ENCODE peak calls at places on chromosomes 11 and 22, in eight cellular contexts. One of them, this sample, is unnamed.

GRCh38 chr22:23233746-23234408 is 53.6 kb downstream of the BCR start:
- DNase-seq in WTC11: no peak
- DNase-seq in osteoblast: peak
- DNase-seq in H9: no peak
- DNase-seq in fibroblast of pulmonary artery: peak
- DNase-seq in colonic mucosa: no peak
- DNase-seq in transverse colon: no peak
- DNase-seq in A673: no peak
- DNase-seq in this sample: peak

GRCh38 chr11:102527041-102527440 is 3.5 kb downstream of the MMP7 start:
- DNase-seq in WTC11: no peak
- DNase-seq in osteoblast: no peak
- DNase-seq in H9: no peak
- DNase-seq in fibroblast of pulmonary artery: no peak
- DNase-seq in colonic mucosa: no peak
- DNase-seq in transverse colon: no peak
- DNase-seq in A673: no peak
- DNase-seq in this sample: no peak

GRCh38 chr22:48496226-48496845 is 1331.3 kb downstream of the BRD1 start:
- DNase-seq in WTC11: no peak
- DNase-seq in osteoblast: peak
- DNase-seq in H9: no peak
- DNase-seq in fibroblast of pulmonary artery: no peak
- DNase-seq in colonic mucosa: no peak
- DNase-seq in transverse colon: no peak
- DNase-seq in A673: no peak
- DNase-seq in this sample: no peak

GRCh38 chr11:84522331-84522730 is 1104.8 kb downstream of the DLG2 start:
- DNase-seq in WTC11: no peak
- DNase-seq in osteoblast: no peak
- DNase-seq in H9: no peak
- DNase-seq in fibroblast of pulmonary artery: peak
- DNase-seq in colonic mucosa: no peak
- DNase-seq in transverse colon: no peak
- DNase-seq in A673: no peak
- DNase-seq in this sample: no peak

GRCh38 chr11:76391039-76391438 is 9.9 kb downstream of the GVQW3 start:
- DNase-seq in WTC11: no peak
- DNase-seq in osteoblast: no peak
- DNase-seq in H9: no peak
- DNase-seq in fibroblast of pulmonary artery: no peak
- DNase-seq in colonic mucosa: no peak
- DNase-seq in transverse colon: no peak
- DNase-seq in A673: no peak
- DNase-seq in this sample: no peak

GRCh38 chr11:279040-279965 is 1.1 kb downstream of the NLRP6 start:
- DNase-seq in WTC11: no peak
- DNase-seq in osteoblast: peak
- DNase-seq in H9: no peak
- DNase-seq in fibroblast of pulmonary artery: no peak
- DNase-seq in colonic mucosa: no peak
- DNase-seq in transverse colon: no peak
- DNase-seq in A673: no peak
- DNase-seq in this sample: no peak

GRCh38 chr11:112024178-112024777 is 930 bp upstream of the DLAT start:
- DNase-seq in WTC11: no peak
- DNase-seq in osteoblast: no peak
- DNase-seq in H9: no peak
- DNase-seq in fibroblast of pulmonary artery: no peak
- DNase-seq in colonic mucosa: no peak
- DNase-seq in transverse colon: no peak
- DNase-seq in A673: peak
- DNase-seq in this sample: peak

GRCh38 chr11:6559375-6559774 is 44.0 kb downstream of the RRP8 start:
- DNase-seq in WTC11: no peak
- DNase-seq in osteoblast: no peak
- DNase-seq in H9: no peak
- DNase-seq in fibroblast of pulmonary artery: no peak
- DNase-seq in colonic mucosa: no peak
- DNase-seq in transverse colon: no peak
- DNase-seq in A673: no peak
- DNase-seq in this sample: no peak

GRCh38 chr11:102757823-102758549 is 22.4 kb downstream of the MMP10 start:
- DNase-seq in WTC11: no peak
- DNase-seq in osteoblast: peak
- DNase-seq in H9: no peak
- DNase-seq in fibroblast of pulmonary artery: peak
- DNase-seq in colonic mucosa: no peak
- DNase-seq in transverse colon: no peak
- DNase-seq in A673: no peak
- DNase-seq in this sample: no peak

GRCh38 chr22:22520020-22520656 is at the start of gene ZNF280A:
- DNase-seq in WTC11: no peak
- DNase-seq in osteoblast: peak
- DNase-seq in H9: peak
- DNase-seq in fibroblast of pulmonary artery: peak
- DNase-seq in colonic mucosa: no peak
- DNase-seq in transverse colon: no peak
- DNase-seq in A673: peak
- DNase-seq in this sample: no peak

GRCh38 chr11:58626915-58627483 is 4.5 kb downstream of the CNTF start:
- DNase-seq in WTC11: no peak
- DNase-seq in osteoblast: no peak
- DNase-seq in H9: no peak
- DNase-seq in fibroblast of pulmonary artery: peak
- DNase-seq in colonic mucosa: no peak
- DNase-seq in transverse colon: no peak
- DNase-seq in A673: peak
- DNase-seq in this sample: no peak

GRCh38 chr11:126194121-126194543 is 17.3 kb downstream of the RPUSD4 start:
- DNase-seq in WTC11: peak
- DNase-seq in osteoblast: peak
- DNase-seq in H9: no peak
- DNase-seq in fibroblast of pulmonary artery: peak
- DNase-seq in colonic mucosa: peak
- DNase-seq in transverse colon: peak
- DNase-seq in A673: peak
- DNase-seq in this sample: peak

GRCh38 chr11:67006029-67006884 is 16.7 kb upstream of the SYT12 start:
- DNase-seq in WTC11: peak
- DNase-seq in osteoblast: peak
- DNase-seq in H9: peak
- DNase-seq in fibroblast of pulmonary artery: peak
- DNase-seq in colonic mucosa: no peak
- DNase-seq in transverse colon: no peak
- DNase-seq in A673: peak
- DNase-seq in this sample: peak

GRCh38 chr11:5103066-5103465 is 33.7 kb downstream of the OR52E1 start:
- DNase-seq in WTC11: no peak
- DNase-seq in osteoblast: no peak
- DNase-seq in H9: no peak
- DNase-seq in fibroblast of pulmonary artery: no peak
- DNase-seq in colonic mucosa: no peak
- DNase-seq in transverse colon: no peak
- DNase-seq in A673: no peak
- DNase-seq in this sample: no peak

GRCh38 chr11:71282581-71283351 is 30.4 kb upstream of the SHANK2 start:
- DNase-seq in WTC11: no peak
- DNase-seq in osteoblast: peak
- DNase-seq in H9: peak
- DNase-seq in fibroblast of pulmonary artery: no peak
- DNase-seq in colonic mucosa: peak
- DNase-seq in transverse colon: peak
- DNase-seq in A673: no peak
- DNase-seq in this sample: no peak

GRCh38 chr22:23066200-23067022 is 3.9 kb upstream of the GNAZ start:
- DNase-seq in WTC11: peak
- DNase-seq in osteoblast: peak
- DNase-seq in H9: no peak
- DNase-seq in fibroblast of pulmonary artery: no peak
- DNase-seq in colonic mucosa: no peak
- DNase-seq in transverse colon: peak
- DNase-seq in A673: no peak
- DNase-seq in this sample: no peak

GRCh38 chr11:95968585-95968984 is 44.7 kb upstream of the MTMR2 start:
- DNase-seq in WTC11: no peak
- DNase-seq in osteoblast: peak
- DNase-seq in H9: no peak
- DNase-seq in fibroblast of pulmonary artery: peak
- DNase-seq in colonic mucosa: no peak
- DNase-seq in transverse colon: no peak
- DNase-seq in A673: no peak
- DNase-seq in this sample: no peak
- TF ChIP-seq CTCF in WTC11: no peak
- TF ChIP-seq CTCF in osteoblast: peak
- TF ChIP-seq CTCF in H9: no peak
- TF ChIP-seq CTCF in fibroblast of pulmonary artery: peak
- TF ChIP-seq CTCF in colonic mucosa: peak
- TF ChIP-seq CTCF in transverse colon: no peak
- TF ChIP-seq CTCF in A673: peak
- TF ChIP-seq CTCF in this sample: no peak

GRCh38 chr11:44484211-44484610 is 81.3 kb upstream of the CD82 start:
- DNase-seq in WTC11: peak
- DNase-seq in osteoblast: peak
- DNase-seq in H9: peak
- DNase-seq in fibroblast of pulmonary artery: peak
- DNase-seq in colonic mucosa: no peak
- DNase-seq in transverse colon: no peak
- DNase-seq in A673: peak
- DNase-seq in this sample: no peak
- TF ChIP-seq CTCF in WTC11: no peak
- TF ChIP-seq CTCF in osteoblast: peak
- TF ChIP-seq CTCF in H9: peak
- TF ChIP-seq CTCF in fibroblast of pulmonary artery: peak
- TF ChIP-seq CTCF in colonic mucosa: no peak
- TF ChIP-seq CTCF in transverse colon: no peak
- TF ChIP-seq CTCF in A673: peak
- TF ChIP-seq CTCF in this sample: peak

DNA sequence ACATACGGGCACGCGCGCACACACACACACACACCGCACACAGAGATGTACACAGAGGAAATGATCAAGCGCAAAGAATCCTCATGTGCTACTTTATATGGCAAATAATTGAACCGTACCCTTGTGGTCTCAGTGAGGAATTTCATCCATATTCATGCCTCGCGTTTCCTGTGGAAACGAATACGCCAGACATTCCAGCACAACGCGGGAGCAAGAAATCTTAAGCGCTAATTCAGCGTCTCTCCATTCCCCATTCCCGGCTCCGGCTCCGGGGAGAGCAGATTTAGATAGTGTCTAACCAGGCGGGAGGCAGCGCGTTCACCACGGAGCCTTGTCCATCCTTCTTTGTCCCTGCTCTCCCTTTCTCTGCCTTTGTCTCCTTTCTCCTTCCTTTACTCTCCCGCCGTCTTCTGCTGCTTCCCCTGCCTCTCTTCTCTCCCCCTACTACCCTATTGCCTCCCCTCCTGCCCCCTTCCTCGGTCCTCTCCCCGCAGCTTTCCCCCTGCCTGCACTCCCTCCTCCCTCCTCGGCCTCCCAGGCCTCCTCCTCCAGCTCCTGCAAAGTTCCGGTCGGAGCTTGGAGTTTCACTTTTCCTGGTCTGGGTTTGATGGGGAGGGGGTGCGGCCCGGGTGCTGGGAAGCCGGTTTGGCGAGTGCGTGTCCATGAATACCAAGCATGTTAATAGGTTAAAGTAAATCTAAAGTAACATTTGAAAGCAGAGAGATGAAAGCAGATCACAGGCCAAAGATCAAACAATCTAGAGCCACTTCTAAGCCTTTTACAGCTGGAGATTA is 579.3 kb downstream of the BUD13 start:
- DNase-seq in WTC11: peak
- DNase-seq in osteoblast: no peak
- DNase-seq in H9: peak
- DNase-seq in fibroblast of pulmonary artery: peak
- DNase-seq in colonic mucosa: peak
- DNase-seq in transverse colon: peak
- DNase-seq in A673: peak
- DNase-seq in this sample: no peak
- TF ChIP-seq CTCF in WTC11: no peak
- TF ChIP-seq CTCF in osteoblast: no peak
- TF ChIP-seq CTCF in H9: peak
- TF ChIP-seq CTCF in fibroblast of pulmonary artery: peak
- TF ChIP-seq CTCF in colonic mucosa: no peak
- TF ChIP-seq CTCF in transverse colon: no peak
- TF ChIP-seq CTCF in A673: peak
- TF ChIP-seq CTCF in this sample: no peak

DNA sequence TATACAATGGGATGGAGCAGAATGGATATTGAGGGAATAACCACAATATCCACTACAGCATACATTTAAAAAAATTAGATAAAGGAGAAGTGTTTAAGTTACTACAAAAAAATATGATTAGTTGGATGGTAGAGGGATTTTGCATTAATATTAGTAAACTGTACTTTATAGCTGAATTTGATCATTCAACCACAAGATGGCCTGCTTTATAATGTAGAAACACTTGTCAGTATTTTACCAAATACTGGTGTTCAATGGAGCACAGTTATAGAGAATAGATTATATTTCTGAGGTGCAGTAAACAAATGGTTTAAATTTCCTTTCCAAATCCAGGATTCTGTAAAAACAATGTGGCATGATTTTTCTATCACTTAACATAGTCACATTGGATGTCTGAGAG is 818.8 kb upstream of the CHORDC1 start:
- DNase-seq in WTC11: no peak
- DNase-seq in osteoblast: no peak
- DNase-seq in H9: no peak
- DNase-seq in fibroblast of pulmonary artery: no peak
- DNase-seq in colonic mucosa: no peak
- DNase-seq in transverse colon: no peak
- DNase-seq in A673: peak
- DNase-seq in this sample: no peak
- TF ChIP-seq CTCF in WTC11: no peak
- TF ChIP-seq CTCF in osteoblast: no peak
- TF ChIP-seq CTCF in H9: no peak
- TF ChIP-seq CTCF in fibroblast of pulmonary artery: no peak
- TF ChIP-seq CTCF in colonic mucosa: no peak
- TF ChIP-seq CTCF in transverse colon: no peak
- TF ChIP-seq CTCF in A673: peak
- TF ChIP-seq CTCF in this sample: no peak

GRCh38 chr22:37562049-37562784 is 1.9 kb downstream of the CDC42EP1 start:
- DNase-seq in WTC11: no peak
- DNase-seq in osteoblast: peak
- DNase-seq in H9: no peak
- DNase-seq in fibroblast of pulmonary artery: no peak
- DNase-seq in colonic mucosa: no peak
- DNase-seq in transverse colon: no peak
- DNase-seq in A673: no peak
- DNase-seq in this sample: no peak
- TF ChIP-seq CTCF in WTC11: no peak
- TF ChIP-seq CTCF in osteoblast: no peak
- TF ChIP-seq CTCF in H9: no peak
- TF ChIP-seq CTCF in fibroblast of pulmonary artery: no peak
- TF ChIP-seq CTCF in colonic mucosa: no peak
- TF ChIP-seq CTCF in transverse colon: no peak
- TF ChIP-seq CTCF in A673: no peak
- TF ChIP-seq CTCF in this sample: peak